ENCODE peak calls at places on chromosome 1, in nine cellular contexts. S, F, R, J, B, N, X, P and Z are unnamed samples.
A peak's percentile ranks its signal among the peaks of the same experiment; 100 is the strongest.

GRCh38 chr1:115320368-115320767 is 17.7 kb downstream of the NGF start:
- DNase-seq in J (no peak), R (no peak), F (peak; percentile 15), X (no peak), P (no peak), S (no peak), N (no peak), B (no peak), Z (no peak)

GRCh38 chr1:42682739-42683529 is 716 bp downstream of the YBX1 start:
- DNase-seq in B (no peak), R (peak; percentile 95), P (peak; percentile 92), J (peak; percentile 78), S (peak; percentile 84), F (peak; percentile 20), X (no peak), N (peak; percentile 44), Z (peak; percentile 85)

GRCh38 chr1:223720987-223721591 is 8.8 kb downstream of the CAPN2 start:
- DNase-seq in B (no peak), J (no peak), S (no peak), X (no peak), P (no peak), N (no peak), F (no peak), R (no peak), Z (no peak)

GRCh38 chr1:77313491-77313890 is 31.7 kb downstream of the AK5 start:
- DNase-seq in S (no peak), F (peak; percentile 3), X (peak; percentile 4), J (peak; percentile 17), N (no peak), B (peak; percentile 11), P (no peak), R (peak; percentile 36), Z (no peak)

GRCh38 chr1:52210044-52210443 is 68.2 kb downstream of the ZFYVE9 start:
- DNase-seq in F (no peak), X (no peak), J (no peak), N (no peak), P (no peak), R (no peak), S (no peak), B (no peak), Z (no peak)

GRCh38 chr1:27388337-27389005 is 4.0 kb upstream of the GPR3 start:
- DNase-seq in N (peak; percentile 78), S (peak; percentile 85), X (peak; percentile 42), R (peak; percentile 81), J (peak; percentile 74), P (peak; percentile 39), B (no peak), F (peak; percentile 60), Z (peak; percentile 83)

GRCh38 chr1:244269169-244269568 is 182.5 kb downstream of the ADSS2 start:
- DNase-seq in X (no peak), S (no peak), J (no peak), N (no peak), F (no peak), B (no peak), R (no peak), P (no peak), Z (no peak)

GRCh38 chr1:92503043-92503925 is 16.6 kb upstream of the GFI1 start:
- DNase-seq in S (no peak), F (no peak), B (no peak), N (no peak), P (no peak), R (no peak), X (no peak), J (no peak), Z (no peak)

GRCh38 chr1:9655836-9656235 is 4.3 kb downstream of the PIK3CD start:
- DNase-seq in P (no peak), N (no peak), J (no peak), B (no peak), R (no peak), X (no peak), S (no peak), F (no peak), Z (no peak)

GRCh38 chr1:214584805-214585766 is 17.9 kb upstream of the CENPF start:
- DNase-seq in P (peak; percentile 33), S (no peak), R (peak; percentile 16), J (peak; percentile 27), B (no peak), X (peak; percentile 43), F (peak; percentile 41), N (no peak), Z (no peak)

GRCh38 chr1:32703479-32704291 is 1.1 kb upstream of the SYNC start:
- DNase-seq in P (no peak), S (no peak), N (no peak), X (no peak), J (no peak), R (peak; percentile 73), B (peak; percentile 39), F (peak; percentile 51), Z (no peak)

GRCh38 chr1:33367488-33368405 is 46.8 kb upstream of the A3GALT2 start:
- DNase-seq in B (no peak), S (peak; percentile 96), F (peak; percentile 71), J (peak; percentile 89), P (peak; percentile 74), N (peak; percentile 86), R (peak; percentile 95), X (peak; percentile 45), Z (peak; percentile 95)

GRCh38 chr1:113252166-113252565 is 138.1 kb upstream of the MAGI3 start:
- DNase-seq in J (no peak), R (no peak), X (no peak), F (no peak), N (no peak), B (no peak), S (no peak), P (no peak), Z (no peak)

GRCh38 chr1:46380004-46380403 is 14.1 kb upstream of the FAAH start:
- DNase-seq in S (no peak), J (no peak), P (no peak), X (no peak), F (no peak), R (no peak), N (no peak), B (no peak), Z (no peak)

GRCh38 chr1:174110053-174110452 is 49.3 kb upstream of the RABGAP1L start:
- DNase-seq in J (no peak), B (no peak), R (no peak), N (no peak), X (no peak), F (no peak), S (no peak), P (no peak), Z (no peak)

GRCh38 chr1:46532498-46533178 is 18.8 kb downstream of the KNCN start:
- DNase-seq in N (peak; percentile 66), P (peak; percentile 69), R (peak; percentile 98), S (no peak), J (peak; percentile 77), X (peak; percentile 4), B (no peak), F (peak; percentile 72), Z (peak; percentile 87)

GRCh38 chr1:153617677-153618076 is 1.6 kb upstream of the S100A14 start:
- DNase-seq in N (peak; percentile 44), R (peak; percentile 87), P (peak; percentile 28), J (no peak), F (no peak), S (no peak), B (no peak), X (no peak), Z (peak; percentile 79)

GRCh38 chr1:50308883-50309282 is 114.4 kb downstream of the DMRTA2 start:
- DNase-seq in B (peak; percentile 2), P (no peak), J (peak; percentile 85), R (peak; percentile 83), N (no peak), S (no peak), F (no peak), X (no peak), Z (no peak)

GRCh38 chr1:245537992-245538391 is 383.2 kb downstream of the KIF26B start:
- DNase-seq in R (no peak), P (no peak), J (no peak), S (no peak), N (no peak), X (no peak), B (no peak), F (no peak), Z (no peak)

GRCh38 chr1:17098440-17099317 is 20.6 kb downstream of the PADI2 start:
- DNase-seq in X (no peak), J (no peak), B (no peak), S (no peak), N (no peak), F (no peak), P (no peak), R (no peak), Z (no peak)

GRCh38 chr1:174894087-174894768 is 105.5 kb upstream of the CACYBP start:
- DNase-seq in X (no peak), F (no peak), P (no peak), N (no peak), J (no peak), R (no peak), S (no peak), B (no peak), Z (no peak)

GRCh38 chr1:25616932-25617625 is 488 bp downstream of the MAN1C1 start:
- DNase-seq in P (no peak), N (no peak), B (no peak), S (no peak), F (no peak), R (peak; percentile 79), J (peak; percentile 39), X (no peak), Z (no peak)

GRCh38 chr1:35470964-35471613 is 86.1 kb downstream of the KIAA0319L start:
- DNase-seq in X (no peak), J (no peak), B (no peak), P (peak; percentile 28), R (peak; percentile 19), F (no peak), N (no peak), S (no peak), Z (no peak)

GRCh38 chr1:247332215-247332900 is 691 bp upstream of the ZNF496 start:
- DNase-seq in S (no peak), N (peak; percentile 32), F (peak; percentile 51), B (no peak), J (peak; percentile 67), X (no peak), R (peak; percentile 90), P (peak; percentile 76), Z (peak; percentile 75)

GRCh38 chr1:220818421-220819173 is 31.9 kb downstream of the MTARC1 start:
- DNase-seq in X (no peak), N (no peak), R (peak; percentile 67), B (peak; percentile 88), S (no peak), P (no peak), J (no peak), F (no peak), Z (no peak)

GRCh38 chr1:111603979-111604378 is 15.6 kb upstream of the RAP1A start:
- DNase-seq in F (no peak), B (no peak), S (no peak), R (no peak), J (peak; percentile 65), N (peak; percentile 62), X (no peak), P (no peak), Z (no peak)

GRCh38 chr1:36517415-36517814 is 34.7 kb upstream of the CSF3R start:
- DNase-seq in P (no peak), S (no peak), J (peak; percentile 13), R (no peak), X (no peak), N (no peak), B (no peak), F (no peak), Z (no peak)

GRCh38 chr1:199272690-199273089 is 633.9 kb downstream of the PTPRC start:
- DNase-seq in J (no peak), S (no peak), B (peak; percentile 59), N (no peak), P (peak; percentile 11), R (no peak), F (peak; percentile 12), X (no peak), Z (no peak)

GRCh38 chr1:215018555-215018954 is 64.0 kb upstream of the KCNK2 start:
- DNase-seq in J (no peak), B (no peak), P (no peak), R (no peak), X (no peak), N (no peak), S (no peak), F (no peak), Z (no peak)

GRCh38 chr1:198620951-198621824 is 17.7 kb upstream of the PTPRC start:
- DNase-seq in R (no peak), J (no peak), B (no peak), F (no peak), X (no peak), N (peak; percentile 47), P (no peak), S (peak; percentile 88), Z (no peak)

GRCh38 chr1:192892934-192893333 is 84.1 kb downstream of the RGS2 start:
- DNase-seq in F (no peak), B (no peak), J (no peak), X (no peak), N (no peak), R (no peak), S (no peak), P (no peak), Z (no peak)